ENCODE peak calls at places on chromosome 15, in six cellular contexts. O is HepG2, Y is RWPE1, T is OCI-LY7, I is DND-41, L is substantia nigra. N is an unnamed sample.

GRCh38 chr15:48681274-48681840 is 35.8 kb upstream of the FBN1 start:
- DNase-seq in O (no peak), Y (no peak), T (no peak), I (no peak), L (no peak), N (no peak)

GRCh38 chr15:63322541-63322940 is 45.1 kb downstream of the APH1B start:
- DNase-seq in O (no peak), Y (no peak), T (no peak), I (peak; percentile 6), L (no peak), N (no peak)

GRCh38 chr15:28169361-28169760 is 70.2 kb upstream of the OCA2 start:
- DNase-seq in O (no peak), Y (no peak), T (no peak), I (no peak), L (no peak), N (no peak)

GRCh38 chr15:84800365-84800806 is 16.8 kb upstream of the ALPK3 start:
- DNase-seq in O (no peak), Y (no peak), T (no peak), I (no peak), L (no peak), N (no peak)

GRCh38 chr15:80160570-80161156 is 7.9 kb downstream of the FAH start:
- DNase-seq in O (peak; percentile 87), Y (peak; percentile 83), T (peak; percentile 75), I (peak; percentile 68), L (no peak), N (peak; percentile 73)

GRCh38 chr15:74627766-74628165 is 12.1 kb downstream of the CLK3 start:
- DNase-seq in O (no peak), Y (no peak), T (no peak), I (no peak), L (no peak), N (no peak)

GRCh38 chr15:76139368-76140068 is 79.7 kb downstream of the TMEM266 start:
- DNase-seq in O (peak; percentile 57), Y (peak; percentile 84), T (peak; percentile 67), I (peak; percentile 75), L (peak; percentile 28), N (no peak)

GRCh38 chr15:92091155-92091734 is 237.7 kb downstream of the SLCO3A1 start:
- DNase-seq in O (peak; percentile 28), Y (peak; percentile 31), T (no peak), I (peak; percentile 29), L (no peak), N (no peak)

GRCh38 chr15:60539881-60540613 is 61.1 kb upstream of the ICE2 start:
- DNase-seq in O (no peak), Y (no peak), T (no peak), I (no peak), L (no peak), N (no peak)

GRCh38 chr15:90895571-90896117 is 7.5 kb upstream of the MAN2A2 start:
- DNase-seq in O (no peak), Y (no peak), T (no peak), I (peak; percentile 15), L (peak; percentile 70), N (no peak)

GRCh38 chr15:77839431-77839830 is 206.7 kb upstream of the LINGO1 start:
- DNase-seq in O (no peak), Y (no peak), T (no peak), I (no peak), L (no peak), N (no peak)

GRCh38 chr15:64285871-64286270 is 70.1 kb downstream of the CSNK1G1 start:
- DNase-seq in O (no peak), Y (no peak), T (no peak), I (no peak), L (no peak), N (no peak)

GRCh38 chr15:40793216-40793989 is 13.5 kb upstream of the ZFYVE19 start:
- DNase-seq in O (peak; percentile 96), Y (peak; percentile 72), T (no peak), I (no peak), L (no peak), N (peak; percentile 78)

GRCh38 chr15:88681610-88682221 is 42.9 kb downstream of the ISG20 start:
- DNase-seq in O (peak; percentile 79), Y (no peak), T (no peak), I (no peak), L (peak; percentile 73), N (no peak)

GRCh38 chr15:84883433-84883832 is 1.0 kb upstream of the SLC28A1 start:
- DNase-seq in O (peak; percentile 64), Y (no peak), T (no peak), I (no peak), L (no peak), N (no peak)

GRCh38 chr15:92682772-92683510 is 27.4 kb upstream of the FAM174B start:
- DNase-seq in O (no peak), Y (no peak), T (no peak), I (no peak), L (no peak), N (no peak)

GRCh38 chr15:69540622-69541021 is 88.0 kb downstream of the RPLP1 start:
- DNase-seq in O (no peak), Y (no peak), T (no peak), I (no peak), L (peak; percentile 27), N (no peak)

GRCh38 chr15:100705065-100705464 is 102.7 kb downstream of the ASB7 start:
- DNase-seq in O (no peak), Y (no peak), T (no peak), I (no peak), L (no peak), N (no peak)

GRCh38 chr15:74333662-74334061 is 33.8 kb downstream of the CYP11A1 start:
- DNase-seq in O (no peak), Y (no peak), T (no peak), I (no peak), L (no peak), N (no peak)

GRCh38 chr15:81400640-81401236 is 26.7 kb upstream of the TMC3 start:
- DNase-seq in O (peak; percentile 21), Y (peak; percentile 70), T (peak; percentile 58), I (peak; percentile 9), L (no peak), N (no peak)

GRCh38 chr15:81398456-81398855 is 24.4 kb upstream of the TMC3 start:
- DNase-seq in O (no peak), Y (no peak), T (no peak), I (no peak), L (no peak), N (no peak)

GRCh38 chr15:81394609-81395008 is 20.6 kb upstream of the TMC3 start:
- DNase-seq in O (no peak), Y (peak; percentile 33), T (no peak), I (no peak), L (no peak), N (peak; percentile 52)

DNA sequence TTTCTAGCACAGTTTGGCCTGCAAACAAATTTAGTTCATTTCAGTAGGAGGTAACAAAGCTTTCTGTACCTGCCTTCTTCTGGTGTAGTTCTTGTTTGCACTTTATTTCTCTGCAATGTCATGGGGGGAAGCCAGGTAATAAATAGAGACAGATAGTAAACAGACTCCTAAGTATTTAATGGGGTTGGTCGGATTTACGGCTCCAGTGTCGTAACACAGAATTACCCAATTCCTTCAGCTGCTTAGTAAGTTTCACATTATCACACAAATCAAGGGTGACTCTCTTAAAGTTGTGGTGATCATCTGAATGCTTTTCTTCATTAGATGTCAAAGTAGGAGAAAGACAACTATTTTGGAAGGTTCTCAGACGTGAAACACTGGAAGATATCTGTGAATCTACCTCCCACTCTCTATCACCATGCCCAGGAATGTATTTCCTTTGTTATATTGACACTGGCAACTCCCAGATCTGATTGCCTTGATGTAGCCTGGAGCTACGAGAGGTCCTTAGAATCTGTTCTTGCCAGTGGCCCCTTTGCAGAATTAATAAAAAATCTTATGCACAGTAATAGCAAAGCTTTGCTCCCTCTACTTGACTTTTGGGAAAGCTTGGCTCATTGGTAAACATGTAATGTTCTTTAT is 25.0 kb upstream of the TMC3 start:
- DNase-seq in O (no peak), Y (no peak), T (no peak), I (no peak), L (no peak), N (no peak)
- H3K27ac ChIP-seq in O (no peak overlapping the region), Y (no peak overlapping the region), T (no peak overlapping the region), I (no peak overlapping the region), L (no peak overlapping the region), N (no peak overlapping the region)

DNA sequence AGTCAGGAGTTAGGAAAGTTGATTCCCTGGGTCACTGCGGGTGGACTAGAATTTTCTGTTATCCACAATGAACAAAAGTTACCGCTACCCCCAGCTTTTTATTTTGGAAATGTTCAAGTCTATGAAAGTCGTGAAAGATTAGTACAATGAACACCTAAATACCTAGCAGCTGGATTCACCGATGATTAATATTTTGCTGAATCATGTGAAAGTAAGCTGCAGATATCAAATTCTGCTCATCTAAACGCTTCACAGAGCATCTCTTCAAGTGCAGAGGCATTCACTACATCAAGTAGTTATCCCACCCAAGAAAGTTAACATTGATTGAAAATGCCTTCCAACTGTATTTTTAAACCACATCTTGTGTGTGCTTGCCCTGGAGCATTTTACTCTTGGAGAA is 729.0 kb upstream of the NR2F2 start:
- DNase-seq in O (no peak), Y (no peak), T (no peak), I (no peak), L (no peak), N (no peak)
- H3K27ac ChIP-seq in O (no peak overlapping the region), Y (no peak overlapping the region), T (no peak overlapping the region), I (no peak overlapping the region), L (no peak overlapping the region), N (no peak overlapping the region)

DNA sequence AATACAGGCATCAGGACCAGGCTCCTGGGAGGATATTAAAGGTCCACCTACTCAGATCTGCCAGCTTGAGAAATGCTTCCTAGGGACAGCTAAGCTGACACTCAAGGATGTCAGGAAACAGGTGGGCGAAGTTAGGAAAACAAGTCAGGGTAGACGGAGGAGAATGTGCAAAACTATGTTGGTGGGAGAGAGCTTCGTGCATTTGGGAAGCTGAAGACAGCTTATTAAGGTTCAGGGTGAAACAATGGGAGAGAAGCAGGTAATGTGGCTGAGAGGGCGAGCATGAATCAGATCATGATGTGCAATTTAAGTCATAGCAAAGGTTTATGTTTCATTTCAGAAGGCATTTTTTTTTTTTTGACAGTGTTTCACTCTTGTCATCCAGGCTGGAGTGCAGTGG is 297.2 kb upstream of the ATP10A start:
- DNase-seq in O (no peak), Y (no peak), T (no peak), I (no peak), L (no peak), N (no peak)
- H3K27ac ChIP-seq in O (no peak overlapping the region), Y (no peak overlapping the region), T (no peak overlapping the region), I (no peak overlapping the region), L (no peak overlapping the region), N (no peak overlapping the region)

GRCh38 chr15:94259863-94260262 is 28.5 kb downstream of the MCTP2 start:
- DNase-seq in O (no peak), Y (no peak), T (peak; percentile 78), I (no peak), L (no peak), N (no peak)
- H3K27ac ChIP-seq in O (no peak overlapping the region), Y (peak overlapping the region; percentile 52), T (peak overlapping the region; percentile 97), I (no peak overlapping the region), L (no peak overlapping the region), N (no peak overlapping the region)

DNA sequence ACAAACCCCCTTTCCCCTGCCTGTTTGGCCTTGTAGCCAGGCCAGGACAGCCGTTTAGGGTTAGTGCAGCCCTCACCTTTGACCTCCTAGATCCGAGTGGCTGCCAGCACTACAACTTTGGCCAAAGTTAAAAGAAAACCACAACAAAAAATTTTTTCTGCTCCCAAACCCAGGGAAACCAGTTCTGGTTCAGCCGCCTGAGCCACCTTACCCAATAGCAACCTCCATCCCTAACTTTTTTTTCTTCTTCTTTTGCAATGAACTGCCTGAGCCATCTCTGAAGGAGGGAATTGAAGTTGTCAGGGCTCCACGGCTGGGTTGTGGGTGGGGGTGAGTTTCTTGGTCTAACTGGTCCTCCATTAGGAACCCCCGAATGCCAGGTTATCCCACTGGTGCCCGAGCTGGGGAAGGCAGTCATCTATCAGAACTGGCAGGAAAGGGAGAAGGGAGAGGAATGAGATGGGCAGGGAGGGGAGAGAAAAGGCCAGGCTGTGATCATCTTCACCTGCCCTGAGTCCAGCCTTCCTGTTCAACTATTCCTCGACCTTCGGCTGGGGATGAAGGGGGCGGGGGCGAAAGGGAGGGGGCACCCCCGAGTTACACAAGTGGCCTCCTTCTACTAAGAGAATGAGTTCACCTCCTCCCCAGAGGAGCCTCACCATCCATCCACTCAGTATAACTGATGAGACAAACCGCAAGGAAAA is 6.2 kb upstream of the NR2F2 start:
- DNase-seq in O (no peak), Y (no peak), T (no peak), I (no peak), L (no peak), N (no peak)
- H3K27ac ChIP-seq in O (no peak overlapping the region), Y (no peak overlapping the region), T (no peak overlapping the region), I (no peak overlapping the region), L (no peak overlapping the region), N (no peak overlapping the region)